ENCODE peak calls at places on chromosomes 7 and 10, in four cellular contexts. M is AG08396, J is mesothelial cell of epicardium, F is sciatic nerve. T is an unnamed sample.

GRCh38 chr7:90387470-90388240 is 15.6 kb upstream of the CLDN12 start:
- DNase-seq in M (no peak), J (no peak), F (no peak), T (no peak)

GRCh38 chr10:75474106-75474505 is 42.7 kb downstream of the LRMDA start:
- DNase-seq in M (no peak), J (no peak), F (no peak), T (no peak)

GRCh38 chr7:133699390-133699789 is 427.8 kb upstream of the LRGUK start:
- DNase-seq in M (no peak), J (no peak), F (no peak), T (no peak)

GRCh38 chr7:33853361-33854062 is 51.8 kb upstream of the BMPER start:
- DNase-seq in M (peak; percentile 34), J (no peak), F (no peak), T (no peak)

GRCh38 chr10:100008142-100008522 is 1.6 kb downstream of the DNMBP start:
- DNase-seq in M (peak; percentile 72), J (no peak), F (no peak), T (no peak)

GRCh38 chr7:123439186-123439585 is 95.2 kb downstream of the IQUB start:
- DNase-seq in M (no peak), J (no peak), F (no peak), T (no peak)

GRCh38 chr10:120188950-120189349 is 268.1 kb upstream of the PLPP4 start:
- DNase-seq in M (no peak), J (no peak), F (no peak), T (no peak)

GRCh38 chr10:117272195-117273076 is 31.5 kb downstream of the SLC18A2 start:
- DNase-seq in M (no peak), J (no peak), F (no peak), T (no peak)

GRCh38 chr7:70836279-70836678 is 295.7 kb upstream of the GALNT17 start:
- DNase-seq in M (no peak), J (no peak), F (no peak), T (no peak)

T was measured in foreskin melanocyte.